ENCODE peak calls at places on chromosome 17, in nine cellular contexts. One of them, this sample, is unnamed.
A peak's percentile ranks its signal among the peaks of the same experiment; 100 is the strongest.

GRCh38 chr17:1561420-1562177 is 993 bp downstream of the PITPNA start:
- DNase-seq in naive thymus-derived CD8-positive, alpha-beta T cell: peak; percentile 22
- DNase-seq in fibroblast of pulmonary artery: peak; percentile 16
- DNase-seq in stimulated activated CD8-positive, alpha-beta memory T cell treated with anti-CD3 and anti-CD28 coated beads, Interleukin-7, amount 100 ng/mL, for 48 hours: no peak
- DNase-seq in GM23338: peak; percentile 60
- DNase-seq in lower lobe of right lung: peak; percentile 61
- DNase-seq in fibroblast of the aortic adventitia: no peak
- DNase-seq in retina: peak; percentile 63
- DNase-seq in D341Med: peak; percentile 69
- DNase-seq in this sample: peak; percentile 54

GRCh38 chr17:6215071-6216035 is 145.2 kb downstream of the WSCD1 start:
- DNase-seq in naive thymus-derived CD8-positive, alpha-beta T cell: no peak
- DNase-seq in fibroblast of pulmonary artery: no peak
- DNase-seq in stimulated activated CD8-positive, alpha-beta memory T cell treated with anti-CD3 and anti-CD28 coated beads, Interleukin-7, amount 100 ng/mL, for 48 hours: no peak
- DNase-seq in GM23338: no peak
- DNase-seq in lower lobe of right lung: no peak
- DNase-seq in fibroblast of the aortic adventitia: no peak
- DNase-seq in retina: no peak
- DNase-seq in D341Med: no peak
- DNase-seq in this sample: no peak

GRCh38 chr17:50832267-50833227 is 2.8 kb upstream of the WFIKKN2 start:
- DNase-seq in naive thymus-derived CD8-positive, alpha-beta T cell: no peak
- DNase-seq in fibroblast of pulmonary artery: no peak
- DNase-seq in stimulated activated CD8-positive, alpha-beta memory T cell treated with anti-CD3 and anti-CD28 coated beads, Interleukin-7, amount 100 ng/mL, for 48 hours: no peak
- DNase-seq in GM23338: no peak
- DNase-seq in lower lobe of right lung: no peak
- DNase-seq in fibroblast of the aortic adventitia: no peak
- DNase-seq in retina: no peak
- DNase-seq in D341Med: peak; percentile 38
- DNase-seq in this sample: no peak

GRCh38 chr17:35726609-35727460 is 4.6 kb upstream of the RASL10B start:
- DNase-seq in naive thymus-derived CD8-positive, alpha-beta T cell: no peak
- DNase-seq in fibroblast of pulmonary artery: peak; percentile 93
- DNase-seq in stimulated activated CD8-positive, alpha-beta memory T cell treated with anti-CD3 and anti-CD28 coated beads, Interleukin-7, amount 100 ng/mL, for 48 hours: no peak
- DNase-seq in GM23338: peak; percentile 44
- DNase-seq in lower lobe of right lung: no peak
- DNase-seq in fibroblast of the aortic adventitia: peak; percentile 77
- DNase-seq in retina: peak; percentile 44
- DNase-seq in D341Med: no peak
- DNase-seq in this sample: peak; percentile 35

GRCh38 chr17:45320349-45320930 is 3.6 kb upstream of the MAP3K14 start:
- DNase-seq in naive thymus-derived CD8-positive, alpha-beta T cell: no peak
- DNase-seq in fibroblast of pulmonary artery: no peak
- DNase-seq in stimulated activated CD8-positive, alpha-beta memory T cell treated with anti-CD3 and anti-CD28 coated beads, Interleukin-7, amount 100 ng/mL, for 48 hours: no peak
- DNase-seq in GM23338: no peak
- DNase-seq in lower lobe of right lung: peak; percentile 1
- DNase-seq in fibroblast of the aortic adventitia: peak; percentile 82
- DNase-seq in retina: no peak
- DNase-seq in D341Med: no peak
- DNase-seq in this sample: no peak

GRCh38 chr17:80995131-80995530 is 3.5 kb downstream of the CHMP6 start:
- DNase-seq in naive thymus-derived CD8-positive, alpha-beta T cell: no peak
- DNase-seq in fibroblast of pulmonary artery: no peak
- DNase-seq in stimulated activated CD8-positive, alpha-beta memory T cell treated with anti-CD3 and anti-CD28 coated beads, Interleukin-7, amount 100 ng/mL, for 48 hours: no peak
- DNase-seq in GM23338: no peak
- DNase-seq in lower lobe of right lung: no peak
- DNase-seq in fibroblast of the aortic adventitia: no peak
- DNase-seq in retina: no peak
- DNase-seq in D341Med: no peak
- DNase-seq in this sample: no peak

GRCh38 chr17:46143827-46144236 is 49.4 kb downstream of the KANSL1 start:
- DNase-seq in naive thymus-derived CD8-positive, alpha-beta T cell: no peak
- DNase-seq in fibroblast of pulmonary artery: no peak
- DNase-seq in stimulated activated CD8-positive, alpha-beta memory T cell treated with anti-CD3 and anti-CD28 coated beads, Interleukin-7, amount 100 ng/mL, for 48 hours: no peak
- DNase-seq in GM23338: no peak
- DNase-seq in lower lobe of right lung: no peak
- DNase-seq in fibroblast of the aortic adventitia: no peak
- DNase-seq in retina: no peak
- DNase-seq in D341Med: no peak
- DNase-seq in this sample: no peak

GRCh38 chr17:36599546-36600250 is 1.7 kb upstream of the MRM1 start:
- DNase-seq in naive thymus-derived CD8-positive, alpha-beta T cell: no peak
- DNase-seq in fibroblast of pulmonary artery: no peak
- DNase-seq in stimulated activated CD8-positive, alpha-beta memory T cell treated with anti-CD3 and anti-CD28 coated beads, Interleukin-7, amount 100 ng/mL, for 48 hours: no peak
- DNase-seq in GM23338: no peak
- DNase-seq in lower lobe of right lung: peak; percentile 41
- DNase-seq in fibroblast of the aortic adventitia: no peak
- DNase-seq in retina: no peak
- DNase-seq in D341Med: no peak
- DNase-seq in this sample: no peak